ENCODE peak calls at places on chromosomes 4 and X, in five cellular contexts. L, X, Z, B and Q are unnamed samples.
A peak's percentile ranks its signal among the peaks of the same experiment; 100 is the strongest.

GRCh38 chrX:135596495-135596894 is 76.0 kb downstream of the INTS6L start:
- DNase-seq in X (no peak), B (peak; percentile 38), Z (no peak), L (no peak), Q (peak; percentile 42)

GRCh38 chr4:14958436-14958835 is 43.8 kb upstream of the CPEB2 start:
- DNase-seq in Z (no peak), B (no peak), L (no peak), X (no peak), Q (no peak)

GRCh38 chr4:77305766-77306165 is 148.8 kb downstream of the CCNG2 start:
- DNase-seq in B (no peak), X (no peak), Z (no peak), L (no peak), Q (no peak)

GRCh38 chr4:7829687-7830580 is 109.7 kb downstream of the AFAP1 start:
- DNase-seq in B (no peak), L (no peak), Z (no peak), X (no peak), Q (no peak)

GRCh38 chrX:74431807-74432206 is 10.5 kb downstream of the SLC16A2 start:
- DNase-seq in Z (no peak), B (no peak), L (no peak), X (no peak), Q (no peak)

GRCh38 chr4:186392017-186392416 is 126.0 kb downstream of the F11 start:
- DNase-seq in Z (no peak), L (no peak), X (no peak), B (no peak), Q (no peak)

GRCh38 chr4:130825283-130825682 is 1729.3 kb downstream of the C4orf33 start:
- DNase-seq in B (no peak), L (no peak), Z (no peak), X (no peak), Q (peak; percentile 8)

GRCh38 chr4:1041147-1041935 is 29.9 kb downstream of the FGFRL1 start:
- DNase-seq in Z (peak; percentile 82), L (peak; percentile 24), X (peak; percentile 90), B (no peak), Q (peak; percentile 91)

GRCh38 chr4:119087656-119088055 is 48.0 kb upstream of the MYOZ2 start:
- DNase-seq in Z (no peak), L (no peak), B (no peak), X (no peak), Q (no peak)

GRCh38 chr4:94454405-94454804 is 2.7 kb downstream of the PDLIM5 start:
- DNase-seq in Z (no peak), B (no peak), X (peak; percentile 60), L (no peak), Q (no peak)
- H3K4me3 ChIP-seq in Z (peak overlapping the region; percentile 98), B (no peak overlapping the region), X (peak overlapping the region; percentile 97), L (peak overlapping the region; percentile 82), Q (peak overlapping the region; percentile 51)

GRCh38 chr4:88211473-88212252 is 53.2 kb upstream of the ABCG2 start:
- DNase-seq in Z (peak; percentile 37), X (peak; percentile 26), B (peak; percentile 47), L (peak; percentile 65), Q (peak; percentile 68)
- TF ChIP-seq CTCF in Z (peak; percentile 78), X (peak; percentile 70), B (peak; percentile 87), L (peak; percentile 53), Q (peak; percentile 55)

GRCh38 chr4:134043266-134043665 is 158.3 kb downstream of the PABPC4L start:
- DNase-seq in X (no peak), L (no peak), B (no peak), Z (no peak), Q (no peak)
- H3K4me3 ChIP-seq in X (no peak overlapping the region), L (no peak overlapping the region), B (no peak overlapping the region), Z (no peak overlapping the region), Q (no peak overlapping the region)

GRCh38 chrX:54920610-54921426 is at the start of gene TRO:
- DNase-seq in L (no peak), B (no peak), X (peak; percentile 54), Z (no peak), Q (peak; percentile 2)
- TF ChIP-seq CTCF in L (peak; percentile 43), B (no peak), X (no peak), Z (no peak), Q (peak; percentile 19)

GRCh38 chr4:13535708-13536361 is 8.5 kb downstream of the NKX3-2 start:
- DNase-seq in L (no peak), Z (no peak), X (peak; percentile 87), B (no peak), Q (no peak)

GRCh38 chr4:13535118-13535517 is 9.2 kb downstream of the NKX3-2 start:
- DNase-seq in L (no peak), Z (no peak), B (no peak), X (peak; percentile 46), Q (no peak)

GRCh38 chr4:13533670-13534343 is 10.5 kb downstream of the NKX3-2 start:
- DNase-seq in Z (no peak), B (no peak), X (peak; percentile 89), L (no peak), Q (no peak)

GRCh38 chr4:13536607-13537006 is 7.7 kb downstream of the NKX3-2 start:
- DNase-seq in X (peak; percentile 88), Z (no peak), B (no peak), L (no peak), Q (no peak)

GRCh38 chr4:13534344-13535063 is 9.8 kb downstream of the NKX3-2 start:
- DNase-seq in X (peak; percentile 42), Z (no peak), B (no peak), L (no peak), Q (no peak)
- H3K4me3 ChIP-seq in X (no peak overlapping the region), Z (no peak overlapping the region), B (no peak overlapping the region), L (no peak overlapping the region), Q (no peak overlapping the region)

GRCh38 chrX:69257504-69258127 is 92.4 kb upstream of the PJA1 start:
- DNase-seq in X (no peak), B (no peak), L (no peak), Z (no peak), Q (no peak)
- TF ChIP-seq CTCF in X (no peak), B (no peak), L (no peak), Z (no peak), Q (no peak)